ENCODE peak calls at places on chromosome 4, in five cellular contexts. U is midbrain; H is adipocyte; R is activated naive CD8-positive, alpha-beta T cell treated with anti-CD3 and anti-CD28 coated beads for 36 hours; P is heart left ventricle. O is an unnamed sample.

GRCh38 chr4:476501-476900 is 22.5 kb downstream of the ZNF721 start:
- DNase-seq in U (no peak), H (peak; percentile 19), R (no peak), P (no peak), O (peak; percentile 47)

GRCh38 chr4:3317656-3318211 is 24.9 kb downstream of the RGS12 start:
- DNase-seq in U (no peak), H (no peak), R (no peak), P (no peak), O (no peak)

GRCh38 chr4:24742773-24743676 is 52.3 kb upstream of the SOD3 start:
- DNase-seq in U (no peak), H (no peak), R (no peak), P (no peak), O (no peak)

GRCh38 chr4:6253111-6253510 is 16.5 kb upstream of the WFS1 start:
- DNase-seq in U (no peak), H (no peak), R (no peak), P (no peak), O (no peak)

GRCh38 chr4:78645853-78646757 is 94.5 kb downstream of the ANXA3 start:
- DNase-seq in U (peak; percentile 75), H (peak; percentile 93), R (no peak), P (peak; percentile 75), O (peak; percentile 95)

GRCh38 chr4:36218121-36218520 is 26.2 kb downstream of the ARAP2 start:
- DNase-seq in U (no peak), H (no peak), R (no peak), P (no peak), O (no peak)

GRCh38 chr4:80362578-80363181 is 27.1 kb downstream of the CFAP299 start:
- DNase-seq in U (peak; percentile 5), H (peak; percentile 70), R (peak; percentile 35), P (no peak), O (peak; percentile 64)

GRCh38 chr4:986949-987688 is at the start of gene IDUA:
- DNase-seq in U (peak; percentile 75), H (peak; percentile 91), R (peak; percentile 90), P (peak; percentile 85), O (peak; percentile 67)

GRCh38 chr4:38279650-38280322 is 319.6 kb downstream of the PTTG2 start:
- DNase-seq in U (no peak), H (no peak), R (no peak), P (no peak), O (no peak)

GRCh38 chr4:20645231-20645630 is 55.0 kb upstream of the PACRGL start:
- DNase-seq in U (no peak), H (no peak), R (no peak), P (no peak), O (no peak)

GRCh38 chr4:184267673-184268573 is 50.2 kb upstream of the ENPP6 start:
- DNase-seq in U (no peak), H (peak; percentile 88), R (peak; percentile 82), P (peak; percentile 50), O (peak; percentile 94)

GRCh38 chr4:18069806-18070205 is 48.3 kb upstream of the LCORL start:
- DNase-seq in U (no peak), H (no peak), R (no peak), P (no peak), O (no peak)

O was measured in choroid plexus epithelial cell.